ENCODE peak calls at places on chromosome 15, in eight cellular contexts. I is colonic mucosa; P is endothelial cell of umbilical vein; W is CD8-positive, alpha-beta memory T cell; N is PC-3; T is mesendoderm; U is GM06990; X is CD8-positive, alpha-beta T cell. H is an unnamed sample. For H3K36me3, the result is how much of the 10 kb centered on the place peaks cover.

GRCh38 chr15:75195122-75195765 is 6.4 kb upstream of the C15orf39 start:
- DNase-seq in P (no peak), I (no peak), U (no peak), T (peak), X (no peak), N (no peak), W (no peak), H (no peak)

GRCh38 chr15:51497806-51498205 is 124.8 kb downstream of the DMXL2 start:
- DNase-seq in X (no peak), P (no peak), I (no peak), N (peak), U (no peak), W (no peak), T (peak), H (no peak)

GRCh38 chr15:92393994-92394326 is 279 bp downstream of the ST8SIA2 start:
- DNase-seq in W (no peak), U (no peak), I (no peak), P (peak), T (peak), X (no peak), N (no peak), H (no peak)

GRCh38 chr15:27121672-27122071 is 150.7 kb downstream of the GABRG3 start:
- DNase-seq in T (no peak), W (no peak), N (no peak), P (no peak), U (no peak), X (no peak), I (no peak), H (no peak)

GRCh38 chr15:91909574-91909973 is 56.1 kb downstream of the SLCO3A1 start:
- DNase-seq in U (no peak), T (no peak), I (no peak), X (no peak), P (no peak), N (no peak), W (no peak), H (no peak)

GRCh38 chr15:55816017-55816416 is 73.1 kb upstream of the PRTG start:
- DNase-seq in X (no peak), P (no peak), T (peak), W (no peak), N (no peak), I (no peak), U (no peak), H (no peak)

GRCh38 chr15:98884894-98885293 is 122.7 kb downstream of the PGPEP1L start:
- DNase-seq in X (no peak), P (no peak), N (no peak), I (no peak), U (no peak), W (no peak), T (no peak), H (no peak)

GRCh38 chr15:84398763-84399701 is 163.5 kb downstream of the GOLGA6L4 start:
- DNase-seq in U (no peak), W (no peak), N (no peak), I (peak), P (no peak), X (no peak), T (no peak), H (no peak)

GRCh38 chr15:92810418-92811138 is 89.5 kb upstream of the CHD2 start:
- DNase-seq in W (no peak), N (peak), I (peak), X (no peak), T (peak), P (peak), U (no peak), H (peak)

GRCh38 chr15:68192804-68193521 is 12.2 kb downstream of the CALML4 start:
- DNase-seq in T (no peak), P (no peak), W (no peak), X (no peak), N (no peak), I (no peak), U (no peak), H (no peak)

GRCh38 chr15:39345176-39345575 is 235.7 kb upstream of the THBS1 start:
- DNase-seq in X (no peak), N (no peak), U (no peak), P (no peak), W (no peak), I (no peak), T (no peak), H (no peak)

GRCh38 chr15:82833283-82833682 is 23.9 kb downstream of the WHAMM start:
- DNase-seq in W (no peak), T (no peak), N (no peak), I (no peak), P (no peak), X (no peak), U (no peak), H (no peak)
- H3K36me3 ChIP-seq in W (half or more), T (under half), N (half or more), I (under half), P (under half), X (under half), U (under half), H (under half)

GRCh38 chr15:43441316-43441715 is 51.6 kb downstream of the TP53BP1 start:
- DNase-seq in U (peak), X (no peak), I (no peak), P (no peak), W (no peak), N (peak), T (peak), H (no peak)

GRCh38 chr15:43439268-43439667 is 53.7 kb downstream of the TP53BP1 start:
- DNase-seq in P (no peak), I (no peak), N (no peak), U (no peak), W (no peak), X (no peak), T (peak), H (no peak)

GRCh38 chr15:43436395-43436794 is 56.6 kb downstream of the TP53BP1 start:
- DNase-seq in I (no peak), T (no peak), U (no peak), X (no peak), N (no peak), P (no peak), W (no peak), H (no peak)

GRCh38 chr15:43446344-43446743 is 46.6 kb downstream of the TP53BP1 start:
- DNase-seq in W (no peak), N (no peak), T (peak), U (no peak), P (no peak), I (no peak), X (no peak), H (no peak)

DNA sequence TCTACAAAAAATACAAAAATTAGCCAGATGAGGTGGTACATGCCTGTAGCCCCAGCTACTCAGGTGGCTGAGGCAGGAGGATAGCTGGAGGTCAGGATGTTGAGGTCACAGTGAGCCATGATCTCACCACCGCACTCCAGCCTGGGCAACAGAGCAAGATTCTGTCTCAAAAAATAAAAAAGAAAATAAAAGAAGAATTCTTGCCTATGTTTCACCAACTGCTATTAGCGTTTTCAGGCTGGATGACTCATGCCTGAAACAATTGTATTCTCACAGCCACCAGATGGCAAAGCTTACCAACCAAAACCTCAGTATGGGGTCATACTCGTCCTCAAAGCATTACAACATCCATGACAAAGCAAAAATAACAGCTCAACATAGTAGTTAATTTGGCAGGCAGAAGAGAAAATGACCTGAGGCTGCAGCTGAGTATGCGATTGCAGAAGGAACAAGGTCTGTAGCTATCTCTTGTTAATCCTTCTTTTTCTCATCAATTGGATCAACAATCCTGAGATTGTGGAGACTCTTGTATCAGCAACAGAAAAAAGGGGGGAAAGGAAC is 52.2 kb downstream of the TP53BP1 start:
- DNase-seq in T (peak), W (no peak), I (peak), P (peak), X (no peak), N (peak), U (peak), H (no peak)
- H3K36me3 ChIP-seq in T (under half), W (under half), I (under half), P (under half), X (under half), N (under half), U (under half), H (under half)

DNA sequence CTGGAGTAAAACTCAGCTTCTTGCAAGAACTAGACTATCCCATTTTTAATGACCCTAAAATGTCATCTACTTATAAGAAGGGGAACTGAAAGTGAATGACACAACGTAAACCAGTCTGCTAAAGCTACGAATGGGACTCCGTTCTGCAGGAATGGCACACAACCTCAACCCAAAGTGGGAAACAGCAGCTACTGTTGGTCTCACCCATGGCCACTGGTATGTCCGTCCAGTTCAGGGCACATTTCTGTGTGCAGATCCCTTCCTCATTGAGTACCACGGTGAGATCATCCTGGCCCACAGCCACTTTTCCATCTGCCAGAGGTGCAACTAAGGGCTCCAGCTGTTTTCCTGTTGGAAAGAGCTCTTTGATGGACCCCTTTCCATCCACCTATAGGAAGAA is 23.8 kb downstream of the VPS39 start:
- DNase-seq in T (no peak), I (no peak), N (no peak), P (no peak), X (no peak), W (no peak), U (no peak), H (no peak)
- H3K36me3 ChIP-seq in T (under half), I (under half), N (under half), P (under half), X (half or more), W (half or more), U (under half), H (half or more)

DNA sequence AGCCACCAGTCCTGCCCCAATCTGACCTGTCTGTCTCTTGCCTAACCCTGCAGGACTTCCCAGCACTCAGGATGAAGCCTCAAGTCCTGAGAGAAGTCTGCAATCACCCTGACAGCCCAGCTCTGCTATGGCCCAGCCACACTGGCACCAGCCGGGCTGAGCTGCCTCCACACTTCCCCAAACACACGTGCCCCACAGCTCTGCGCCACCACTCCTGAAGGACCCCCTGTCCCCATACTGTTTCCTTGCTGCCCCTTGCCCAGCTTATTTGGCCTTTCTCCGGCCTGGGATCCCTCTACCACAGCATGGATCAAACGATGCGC is 76.6 kb downstream of the TBC1D2B start:
- DNase-seq in I (no peak), T (no peak), N (no peak), X (no peak), P (no peak), W (no peak), U (no peak), H (no peak)
- H3K36me3 ChIP-seq in I (under half), T (under half), N (under half), X (under half), P (under half), W (under half), U (under half), H (under half)

GRCh38 chr15:76935620-76936019 is 4.1 kb downstream of the RCN2 start:
- DNase-seq in U (peak), N (no peak), I (no peak), P (no peak), T (no peak), W (no peak), X (no peak), H (no peak)
- H3K36me3 ChIP-seq in U (under half), N (under half), I (under half), P (under half), T (under half), W (under half), X (under half), H (under half)

DNA sequence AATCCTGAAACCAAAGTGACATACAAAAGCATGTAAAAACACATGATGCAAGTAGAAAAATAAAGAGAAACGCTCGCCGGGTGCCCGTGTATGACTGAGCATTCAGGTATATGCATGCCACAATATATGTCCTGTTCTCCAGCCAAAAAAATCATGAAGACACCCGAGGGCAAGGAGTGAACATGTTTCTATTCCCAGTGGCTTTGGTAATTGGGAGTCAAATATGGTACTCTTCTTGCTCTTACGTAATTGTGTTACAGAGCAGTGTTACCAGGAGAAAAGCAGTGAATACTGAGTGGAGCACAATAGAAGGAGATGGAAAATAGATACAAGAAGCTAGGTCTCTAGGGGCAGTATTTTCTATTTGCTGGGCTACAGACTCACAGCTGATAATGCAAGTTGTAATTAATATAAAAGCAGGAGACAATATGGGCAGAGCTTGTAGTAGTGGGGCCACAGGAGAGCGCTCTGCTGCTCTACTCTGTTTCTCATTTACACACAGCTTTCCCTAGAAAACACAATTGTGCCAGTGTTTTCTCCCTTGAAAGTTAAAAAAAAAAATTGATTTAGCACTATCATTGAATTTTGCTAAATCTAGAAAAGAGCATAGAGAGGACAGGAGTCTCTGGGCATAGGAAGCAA is 13.2 kb downstream of the MEIS2 start:
- DNase-seq in W (no peak), T (no peak), X (no peak), N (no peak), U (no peak), P (peak), I (no peak), H (no peak)
- H3K36me3 ChIP-seq in W (under half), T (under half), X (under half), N (under half), U (under half), P (under half), I (under half), H (under half)

GRCh38 chr15:86540840-86541467 is 461.3 kb downstream of the AGBL1 start:
- DNase-seq in P (no peak), T (no peak), W (no peak), U (no peak), I (no peak), X (no peak), N (no peak), H (no peak)

GRCh38 chr15:86538141-86538540 is 458.5 kb downstream of the AGBL1 start:
- DNase-seq in W (no peak), N (no peak), P (no peak), T (no peak), U (no peak), I (no peak), X (no peak), H (no peak)

GRCh38 chr15:86541540-86541939 is 461.9 kb downstream of the AGBL1 start:
- DNase-seq in T (peak), U (no peak), I (no peak), X (no peak), W (no peak), N (no peak), P (no peak), H (no peak)
- H3K36me3 ChIP-seq in T (under half), U (under half), I (under half), X (under half), W (under half), N (under half), P (under half), H (under half)

DNA sequence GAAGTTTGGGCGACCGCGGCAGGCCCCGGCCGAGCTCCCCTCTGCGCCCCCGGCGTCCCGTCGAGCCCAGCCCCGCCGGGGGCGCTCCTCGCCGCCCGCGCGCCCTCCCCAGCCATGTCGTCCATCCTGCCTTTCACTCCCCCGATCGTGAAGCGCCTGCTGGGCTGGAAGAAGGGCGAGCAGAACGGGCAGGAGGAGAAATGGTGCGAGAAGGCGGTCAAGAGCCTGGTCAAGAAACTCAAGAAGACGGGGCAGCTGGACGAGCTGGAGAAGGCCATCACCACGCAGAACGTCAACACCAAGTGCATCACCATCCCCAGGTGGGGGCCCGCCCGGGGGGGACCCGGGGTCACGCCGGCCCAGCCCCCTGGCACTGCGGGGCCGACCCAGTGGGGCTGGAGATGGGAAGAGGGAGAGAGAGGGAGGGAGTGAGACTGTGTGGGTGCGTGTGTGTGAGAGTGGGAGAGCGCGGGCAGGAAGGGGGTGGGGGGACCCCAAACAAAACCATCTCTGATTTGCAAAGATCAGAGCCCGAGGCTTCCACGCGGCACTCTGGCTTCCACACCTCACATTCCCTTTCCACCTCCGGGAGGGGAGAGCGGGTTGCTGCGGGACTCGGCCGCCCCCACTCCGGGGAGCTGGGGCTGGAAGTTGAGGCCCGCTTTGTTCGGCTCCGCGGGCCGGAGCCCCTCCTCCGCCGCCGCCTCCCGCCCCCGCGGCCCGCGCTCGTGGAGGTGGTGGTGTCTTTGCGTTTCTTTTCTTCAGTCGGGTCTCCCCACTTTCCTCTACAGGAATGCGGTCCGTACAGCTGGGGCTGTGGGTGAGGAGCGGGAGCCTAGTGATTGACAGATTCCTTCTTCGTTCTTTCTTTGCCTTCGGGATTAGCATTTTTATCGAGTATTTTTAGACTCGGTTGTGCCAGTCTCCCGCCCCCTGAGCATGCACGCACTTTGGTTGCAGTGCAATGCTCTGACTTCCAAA is 929 bp downstream of the SMAD3 start:
- DNase-seq in W (no peak), P (peak), X (no peak), N (no peak), I (peak), T (peak), U (no peak), H (no peak)
- H3K36me3 ChIP-seq in W (under half), P (under half), X (under half), N (under half), I (under half), T (under half), U (under half), H (under half)

DNA sequence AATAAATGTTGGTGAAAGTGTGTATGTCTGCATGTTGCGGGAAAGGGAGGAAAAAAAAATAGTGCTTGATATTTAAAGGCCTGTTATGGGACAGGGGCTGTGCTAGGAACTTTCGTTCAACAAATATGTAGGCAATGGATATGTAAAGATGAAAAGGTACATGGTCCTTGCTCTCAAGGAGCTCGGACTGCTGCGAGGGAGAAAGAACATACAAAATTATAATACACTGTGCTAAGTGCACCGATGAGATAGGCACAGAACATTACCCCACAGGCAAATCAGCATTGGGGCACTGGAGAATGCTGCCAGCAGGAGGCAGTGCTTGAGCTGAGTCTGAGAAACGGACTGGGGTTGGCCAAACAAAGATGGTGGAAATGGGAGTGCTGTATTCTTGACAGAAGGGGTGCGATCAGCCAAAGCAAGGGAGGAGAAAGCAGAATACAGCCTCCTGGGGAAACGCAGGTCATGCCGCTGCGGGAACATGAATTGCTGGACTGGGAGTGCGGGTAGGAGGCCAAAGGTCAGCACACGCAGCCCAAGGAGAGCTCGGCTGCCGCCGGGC is 649 bp downstream of the C15orf40 start:
- DNase-seq in U (no peak), I (peak), P (peak), N (peak), X (peak), W (peak), T (peak), H (peak)
- H3K36me3 ChIP-seq in U (under half), I (under half), P (under half), N (under half), X (under half), W (under half), T (under half), H (under half)